ENCODE peak calls at places on chromosomes 13 and 19, in nine cellular contexts. One of them, this sample, is unnamed.

GRCh38 chr13:95644611-95645052 is at the start of gene DZIP1:
- DNase-seq in activated CD8-positive, alpha-beta T cell treated with anti-CD3 and anti-CD28 coated beads for 36 hours: peak
- DNase-seq in fibroblast of lung: peak
- DNase-seq in right lobe of liver: peak
- DNase-seq in choroid plexus epithelial cell: peak
- DNase-seq in heart right ventricle: peak
- DNase-seq in body of pancreas: peak
- DNase-seq in B cell: no peak
- DNase-seq in heart left ventricle: peak
- DNase-seq in this sample: peak

GRCh38 chr13:93344048-93344447 is 117.4 kb downstream of the GPC6 start:
- DNase-seq in activated CD8-positive, alpha-beta T cell treated with anti-CD3 and anti-CD28 coated beads for 36 hours: no peak
- DNase-seq in fibroblast of lung: no peak
- DNase-seq in right lobe of liver: no peak
- DNase-seq in choroid plexus epithelial cell: no peak
- DNase-seq in heart right ventricle: no peak
- DNase-seq in body of pancreas: no peak
- DNase-seq in B cell: no peak
- DNase-seq in heart left ventricle: no peak
- DNase-seq in this sample: no peak

GRCh38 chr19:35222373-35223005 is 6.0 kb downstream of the FAM187B start:
- DNase-seq in activated CD8-positive, alpha-beta T cell treated with anti-CD3 and anti-CD28 coated beads for 36 hours: no peak
- DNase-seq in fibroblast of lung: no peak
- DNase-seq in right lobe of liver: no peak
- DNase-seq in choroid plexus epithelial cell: no peak
- DNase-seq in heart right ventricle: no peak
- DNase-seq in body of pancreas: no peak
- DNase-seq in B cell: no peak
- DNase-seq in heart left ventricle: no peak
- DNase-seq in this sample: no peak

GRCh38 chr19:45440873-45441654 is 17.3 kb upstream of the ERCC1 start:
- DNase-seq in activated CD8-positive, alpha-beta T cell treated with anti-CD3 and anti-CD28 coated beads for 36 hours: no peak
- DNase-seq in fibroblast of lung: no peak
- DNase-seq in right lobe of liver: no peak
- DNase-seq in choroid plexus epithelial cell: peak
- DNase-seq in heart right ventricle: no peak
- DNase-seq in body of pancreas: no peak
- DNase-seq in B cell: no peak
- DNase-seq in heart left ventricle: no peak
- DNase-seq in this sample: peak

GRCh38 chr13:70107498-70108271 is at the start of gene ATXN8OS:
- DNase-seq in activated CD8-positive, alpha-beta T cell treated with anti-CD3 and anti-CD28 coated beads for 36 hours: no peak
- DNase-seq in fibroblast of lung: no peak
- DNase-seq in right lobe of liver: peak
- DNase-seq in choroid plexus epithelial cell: no peak
- DNase-seq in heart right ventricle: no peak
- DNase-seq in body of pancreas: no peak
- DNase-seq in B cell: no peak
- DNase-seq in heart left ventricle: peak
- DNase-seq in this sample: peak

GRCh38 chr19:51096473-51097165 is 11.6 kb downstream of the CTU1 start:
- DNase-seq in activated CD8-positive, alpha-beta T cell treated with anti-CD3 and anti-CD28 coated beads for 36 hours: peak
- DNase-seq in fibroblast of lung: no peak
- DNase-seq in right lobe of liver: no peak
- DNase-seq in choroid plexus epithelial cell: no peak
- DNase-seq in heart right ventricle: no peak
- DNase-seq in body of pancreas: no peak
- DNase-seq in B cell: no peak
- DNase-seq in heart left ventricle: no peak
- DNase-seq in this sample: no peak

GRCh38 chr13:77810430-77810829 is 108.2 kb downstream of the EDNRB start:
- DNase-seq in activated CD8-positive, alpha-beta T cell treated with anti-CD3 and anti-CD28 coated beads for 36 hours: no peak
- DNase-seq in fibroblast of lung: peak
- DNase-seq in right lobe of liver: no peak
- DNase-seq in choroid plexus epithelial cell: peak
- DNase-seq in heart right ventricle: no peak
- DNase-seq in body of pancreas: no peak
- DNase-seq in B cell: no peak
- DNase-seq in heart left ventricle: no peak
- DNase-seq in this sample: no peak

GRCh38 chr13:31913459-31913858 is 118.1 kb upstream of the FRY start:
- DNase-seq in activated CD8-positive, alpha-beta T cell treated with anti-CD3 and anti-CD28 coated beads for 36 hours: no peak
- DNase-seq in fibroblast of lung: peak
- DNase-seq in right lobe of liver: no peak
- DNase-seq in choroid plexus epithelial cell: no peak
- DNase-seq in heart right ventricle: no peak
- DNase-seq in body of pancreas: peak
- DNase-seq in B cell: no peak
- DNase-seq in heart left ventricle: no peak
- DNase-seq in this sample: no peak

GRCh38 chr13:23808803-23809202 is 80.4 kb downstream of the MIPEP start:
- DNase-seq in activated CD8-positive, alpha-beta T cell treated with anti-CD3 and anti-CD28 coated beads for 36 hours: no peak
- DNase-seq in fibroblast of lung: no peak
- DNase-seq in right lobe of liver: no peak
- DNase-seq in choroid plexus epithelial cell: no peak
- DNase-seq in heart right ventricle: no peak
- DNase-seq in body of pancreas: no peak
- DNase-seq in B cell: no peak
- DNase-seq in heart left ventricle: no peak
- DNase-seq in this sample: no peak

GRCh38 chr19:35869327-35870123 is 1.2 kb downstream of the APLP1 start:
- DNase-seq in activated CD8-positive, alpha-beta T cell treated with anti-CD3 and anti-CD28 coated beads for 36 hours: peak
- DNase-seq in fibroblast of lung: peak
- DNase-seq in right lobe of liver: peak
- DNase-seq in choroid plexus epithelial cell: peak
- DNase-seq in heart right ventricle: peak
- DNase-seq in body of pancreas: peak
- DNase-seq in B cell: peak
- DNase-seq in heart left ventricle: peak
- DNase-seq in this sample: peak

GRCh38 chr13:67772807-67773453 is 542.8 kb upstream of the PCDH9 start:
- DNase-seq in activated CD8-positive, alpha-beta T cell treated with anti-CD3 and anti-CD28 coated beads for 36 hours: no peak
- DNase-seq in fibroblast of lung: no peak
- DNase-seq in right lobe of liver: no peak
- DNase-seq in choroid plexus epithelial cell: no peak
- DNase-seq in heart right ventricle: peak
- DNase-seq in body of pancreas: no peak
- DNase-seq in B cell: no peak
- DNase-seq in heart left ventricle: no peak
- DNase-seq in this sample: no peak

GRCh38 chr13:23842406-23842805 is 46.8 kb downstream of the MIPEP start:
- DNase-seq in activated CD8-positive, alpha-beta T cell treated with anti-CD3 and anti-CD28 coated beads for 36 hours: no peak
- DNase-seq in fibroblast of lung: no peak
- DNase-seq in right lobe of liver: no peak
- DNase-seq in choroid plexus epithelial cell: no peak
- DNase-seq in heart right ventricle: no peak
- DNase-seq in body of pancreas: no peak
- DNase-seq in B cell: no peak
- DNase-seq in heart left ventricle: no peak
- DNase-seq in this sample: no peak

GRCh38 chr13:48216204-48216711 is 16.7 kb upstream of the ITM2B start:
- DNase-seq in activated CD8-positive, alpha-beta T cell treated with anti-CD3 and anti-CD28 coated beads for 36 hours: no peak
- DNase-seq in fibroblast of lung: no peak
- DNase-seq in right lobe of liver: no peak
- DNase-seq in choroid plexus epithelial cell: no peak
- DNase-seq in heart right ventricle: no peak
- DNase-seq in body of pancreas: no peak
- DNase-seq in B cell: no peak
- DNase-seq in heart left ventricle: no peak
- DNase-seq in this sample: no peak

GRCh38 chr13:108433976-108434375 is 164.5 kb downstream of the TNFSF13B start:
- DNase-seq in activated CD8-positive, alpha-beta T cell treated with anti-CD3 and anti-CD28 coated beads for 36 hours: no peak
- DNase-seq in fibroblast of lung: no peak
- DNase-seq in right lobe of liver: no peak
- DNase-seq in choroid plexus epithelial cell: no peak
- DNase-seq in heart right ventricle: no peak
- DNase-seq in body of pancreas: no peak
- DNase-seq in B cell: no peak
- DNase-seq in heart left ventricle: no peak
- DNase-seq in this sample: no peak

GRCh38 chr13:40341086-40341471 is 325.4 kb downstream of the FOXO1 start:
- DNase-seq in activated CD8-positive, alpha-beta T cell treated with anti-CD3 and anti-CD28 coated beads for 36 hours: no peak
- DNase-seq in fibroblast of lung: no peak
- DNase-seq in right lobe of liver: no peak
- DNase-seq in choroid plexus epithelial cell: peak
- DNase-seq in heart right ventricle: no peak
- DNase-seq in body of pancreas: no peak
- DNase-seq in B cell: no peak
- DNase-seq in heart left ventricle: no peak
- DNase-seq in this sample: no peak

GRCh38 chr13:40341501-40341900 is 324.9 kb downstream of the FOXO1 start:
- DNase-seq in activated CD8-positive, alpha-beta T cell treated with anti-CD3 and anti-CD28 coated beads for 36 hours: no peak
- DNase-seq in fibroblast of lung: no peak
- DNase-seq in right lobe of liver: no peak
- DNase-seq in choroid plexus epithelial cell: no peak
- DNase-seq in heart right ventricle: no peak
- DNase-seq in body of pancreas: no peak
- DNase-seq in B cell: no peak
- DNase-seq in heart left ventricle: no peak
- DNase-seq in this sample: no peak

GRCh38 chr13:40338217-40338616 is 328.2 kb downstream of the FOXO1 start:
- DNase-seq in activated CD8-positive, alpha-beta T cell treated with anti-CD3 and anti-CD28 coated beads for 36 hours: no peak
- DNase-seq in fibroblast of lung: no peak
- DNase-seq in right lobe of liver: no peak
- DNase-seq in choroid plexus epithelial cell: no peak
- DNase-seq in heart right ventricle: no peak
- DNase-seq in body of pancreas: no peak
- DNase-seq in B cell: no peak
- DNase-seq in heart left ventricle: no peak
- DNase-seq in this sample: no peak

GRCh38 chr13:40342461-40342860 is 324.0 kb downstream of the FOXO1 start:
- DNase-seq in activated CD8-positive, alpha-beta T cell treated with anti-CD3 and anti-CD28 coated beads for 36 hours: no peak
- DNase-seq in fibroblast of lung: no peak
- DNase-seq in right lobe of liver: no peak
- DNase-seq in choroid plexus epithelial cell: no peak
- DNase-seq in heart right ventricle: no peak
- DNase-seq in body of pancreas: no peak
- DNase-seq in B cell: no peak
- DNase-seq in heart left ventricle: no peak
- DNase-seq in this sample: no peak

GRCh38 chr13:40340368-40341085 is 325.9 kb downstream of the FOXO1 start:
- DNase-seq in activated CD8-positive, alpha-beta T cell treated with anti-CD3 and anti-CD28 coated beads for 36 hours: no peak
- DNase-seq in fibroblast of lung: no peak
- DNase-seq in right lobe of liver: peak
- DNase-seq in choroid plexus epithelial cell: peak
- DNase-seq in heart right ventricle: no peak
- DNase-seq in body of pancreas: peak
- DNase-seq in B cell: no peak
- DNase-seq in heart left ventricle: no peak
- DNase-seq in this sample: no peak
- TF ChIP-seq CTCF in activated CD8-positive, alpha-beta T cell treated with anti-CD3 and anti-CD28 coated beads for 36 hours: no peak
- TF ChIP-seq CTCF in fibroblast of lung: no peak
- TF ChIP-seq CTCF in right lobe of liver: peak
- TF ChIP-seq CTCF in choroid plexus epithelial cell: peak
- TF ChIP-seq CTCF in heart right ventricle: no peak
- TF ChIP-seq CTCF in body of pancreas: peak
- TF ChIP-seq CTCF in B cell: no peak
- TF ChIP-seq CTCF in heart left ventricle: no peak
- TF ChIP-seq CTCF in this sample: no peak

GRCh38 chr19:48713041-48713863 is 6.3 kb downstream of the MAMSTR start:
- DNase-seq in activated CD8-positive, alpha-beta T cell treated with anti-CD3 and anti-CD28 coated beads for 36 hours: no peak
- DNase-seq in fibroblast of lung: no peak
- DNase-seq in right lobe of liver: no peak
- DNase-seq in choroid plexus epithelial cell: peak
- DNase-seq in heart right ventricle: no peak
- DNase-seq in body of pancreas: no peak
- DNase-seq in B cell: no peak
- DNase-seq in heart left ventricle: no peak
- DNase-seq in this sample: no peak
- TF ChIP-seq CTCF in activated CD8-positive, alpha-beta T cell treated with anti-CD3 and anti-CD28 coated beads for 36 hours: no peak
- TF ChIP-seq CTCF in fibroblast of lung: peak
- TF ChIP-seq CTCF in right lobe of liver: no peak
- TF ChIP-seq CTCF in choroid plexus epithelial cell: peak
- TF ChIP-seq CTCF in heart right ventricle: no peak
- TF ChIP-seq CTCF in body of pancreas: no peak
- TF ChIP-seq CTCF in B cell: peak
- TF ChIP-seq CTCF in heart left ventricle: no peak
- TF ChIP-seq CTCF in this sample: peak

DNA sequence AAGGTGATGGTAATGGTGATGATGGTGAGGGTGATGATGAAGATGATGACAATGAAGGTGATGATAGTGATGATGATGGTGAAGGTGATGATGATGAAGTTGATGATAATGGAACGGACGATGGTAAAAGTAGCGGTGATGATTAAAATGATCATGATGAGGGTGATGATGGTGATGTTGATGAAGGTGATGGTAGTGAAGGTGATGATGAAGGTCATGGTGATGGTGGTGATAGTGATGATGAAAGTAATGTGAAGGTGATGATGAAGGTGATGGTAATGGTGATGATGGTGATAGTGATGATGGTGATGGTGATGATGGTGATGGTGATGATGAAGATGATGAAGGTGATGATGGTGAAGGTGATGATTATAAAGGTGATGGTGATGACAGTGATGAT is 66.1 kb downstream of the MBD3L2B start:
- DNase-seq in activated CD8-positive, alpha-beta T cell treated with anti-CD3 and anti-CD28 coated beads for 36 hours: no peak
- DNase-seq in fibroblast of lung: no peak
- DNase-seq in right lobe of liver: no peak
- DNase-seq in choroid plexus epithelial cell: no peak
- DNase-seq in heart right ventricle: no peak
- DNase-seq in body of pancreas: no peak
- DNase-seq in B cell: no peak
- DNase-seq in heart left ventricle: no peak
- DNase-seq in this sample: no peak
- TF ChIP-seq CTCF in activated CD8-positive, alpha-beta T cell treated with anti-CD3 and anti-CD28 coated beads for 36 hours: no peak
- TF ChIP-seq CTCF in fibroblast of lung: no peak
- TF ChIP-seq CTCF in right lobe of liver: no peak
- TF ChIP-seq CTCF in choroid plexus epithelial cell: no peak
- TF ChIP-seq CTCF in heart right ventricle: no peak
- TF ChIP-seq CTCF in body of pancreas: no peak
- TF ChIP-seq CTCF in B cell: no peak
- TF ChIP-seq CTCF in heart left ventricle: no peak
- TF ChIP-seq CTCF in this sample: no peak

DNA sequence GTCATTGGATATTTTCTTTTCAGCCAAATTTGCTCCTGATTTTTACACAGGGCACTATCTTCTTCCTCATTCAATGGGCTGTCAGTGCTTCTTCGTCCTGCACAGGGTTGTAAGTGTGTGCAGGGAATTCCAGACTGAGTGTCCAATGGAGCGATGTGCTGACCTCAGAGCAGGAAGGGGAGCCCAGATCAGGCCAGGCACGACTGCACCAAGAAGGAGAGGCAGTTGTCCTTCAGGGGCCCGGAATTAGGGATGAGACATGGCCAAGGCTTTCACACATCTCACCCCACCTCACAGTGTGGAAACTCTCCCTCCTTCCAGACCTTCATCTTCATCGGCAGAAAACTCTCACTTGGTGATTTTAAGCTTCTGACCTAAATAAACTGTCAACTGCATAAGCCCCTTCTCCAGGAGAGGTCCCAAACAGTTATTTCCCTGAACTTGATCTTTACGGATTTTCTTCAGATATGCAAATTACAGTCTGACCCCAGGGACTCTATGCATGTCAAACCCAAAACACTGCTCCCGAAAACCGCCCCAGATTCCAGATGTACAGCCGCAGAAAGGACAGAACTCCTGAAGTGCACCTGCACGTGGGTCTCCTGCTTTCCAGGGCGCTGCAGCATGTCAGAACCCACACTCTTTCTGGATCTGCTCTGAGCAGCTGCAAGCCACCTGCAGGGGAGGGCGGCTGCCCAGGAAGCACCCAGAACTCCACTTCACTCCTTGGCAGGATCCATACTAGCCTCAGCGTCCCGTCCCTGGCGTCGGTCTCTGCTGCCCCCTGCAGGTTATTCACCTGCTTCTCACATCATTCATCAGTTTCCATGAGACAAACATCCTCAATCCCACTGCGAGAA is 625 bp upstream of the ZNF20 start:
- DNase-seq in activated CD8-positive, alpha-beta T cell treated with anti-CD3 and anti-CD28 coated beads for 36 hours: peak
- DNase-seq in fibroblast of lung: peak
- DNase-seq in right lobe of liver: peak
- DNase-seq in choroid plexus epithelial cell: peak
- DNase-seq in heart right ventricle: peak
- DNase-seq in body of pancreas: peak
- DNase-seq in B cell: peak
- DNase-seq in heart left ventricle: peak
- DNase-seq in this sample: peak
- TF ChIP-seq CTCF in activated CD8-positive, alpha-beta T cell treated with anti-CD3 and anti-CD28 coated beads for 36 hours: peak
- TF ChIP-seq CTCF in fibroblast of lung: peak
- TF ChIP-seq CTCF in right lobe of liver: peak
- TF ChIP-seq CTCF in choroid plexus epithelial cell: peak
- TF ChIP-seq CTCF in heart right ventricle: peak
- TF ChIP-seq CTCF in body of pancreas: peak
- TF ChIP-seq CTCF in B cell: peak
- TF ChIP-seq CTCF in heart left ventricle: peak
- TF ChIP-seq CTCF in this sample: peak